ENCODE peak calls at places on chromosomes 12 and 14, in seven cellular contexts. D, F, N, T, A, B and Y are unnamed samples.

GRCh38 chr14:68379510-68380303 is 413.2 kb downstream of the ZFP36L1 start:
- DNase-seq in D (peak), F (no peak), N (no peak), T (no peak), A (no peak), B (peak), Y (no peak)

GRCh38 chr12:29066061-29066588 is 83.0 kb upstream of the FAR2 start:
- DNase-seq in D (no peak), F (no peak), N (no peak), T (no peak), A (peak), B (peak), Y (no peak)

GRCh38 chr14:92380131-92380530 is 57.2 kb downstream of the SLC24A4 start:
- DNase-seq in D (no peak), F (no peak), N (no peak), T (no peak), A (no peak), B (no peak), Y (no peak)

GRCh38 chr14:102511538-102511937 is 2.0 kb upstream of the ANKRD9 start:
- DNase-seq in D (no peak), F (no peak), N (no peak), T (no peak), A (no peak), B (no peak), Y (no peak)

GRCh38 chr12:104494816-104495158 is 38.0 kb downstream of the CHST11 start:
- DNase-seq in D (no peak), F (no peak), N (no peak), T (no peak), A (no peak), B (no peak), Y (no peak)

GRCh38 chr12:3244219-3244750 is 167.1 kb downstream of the TSPAN9 start:
- DNase-seq in D (no peak), F (no peak), N (no peak), T (no peak), A (no peak), B (no peak), Y (no peak)

GRCh38 chr12:19431407-19432308 is 7.6 kb upstream of the AEBP2 start:
- DNase-seq in D (no peak), F (no peak), N (peak), T (no peak), A (no peak), B (peak), Y (no peak)

GRCh38 chr12:4487024-4487423 is 41.4 kb upstream of the FGF6 start:
- DNase-seq in D (no peak), F (no peak), N (no peak), T (no peak), A (no peak), B (no peak), Y (no peak)

GRCh38 chr12:49985981-49986380 is 13.2 kb downstream of the AQP6 start:
- DNase-seq in D (peak), F (no peak), N (no peak), T (no peak), A (no peak), B (no peak), Y (no peak)

GRCh38 chr14:22070119-22070982 is 396.7 kb upstream of the OR4E1 start:
- DNase-seq in D (no peak), F (no peak), N (no peak), T (peak), A (no peak), B (no peak), Y (no peak)